ENCODE peak calls at places on chromosomes 2 and 18, in seven cellular contexts. Z, V, M, J, B, L and N are unnamed samples. For H3K9me3, the result is how much of the 10 kb centered on the place peaks cover.

GRCh38 chr18:13451208-13451530 is 232.6 kb downstream of the LDLRAD4 start:
- DNase-seq in Z (no peak), V (no peak), M (no peak), J (no peak), B (no peak), L (no peak), N (no peak)

GRCh38 chr2:189613077-189613636 is 32.6 kb upstream of the SLC40A1 start:
- DNase-seq in Z (no peak), V (peak), M (peak), J (no peak), B (no peak), L (no peak), N (no peak)

GRCh38 chr2:171431677-171432167 is 2.1 kb downstream of the METTL8 start:
- DNase-seq in Z (no peak), V (no peak), M (no peak), J (no peak), B (no peak), L (no peak), N (no peak)

GRCh38 chr2:101119431-101119830 is 31.8 kb downstream of the TBC1D8 start:
- DNase-seq in Z (peak), V (no peak), M (peak), J (peak), B (no peak), L (no peak), N (no peak)

GRCh38 chr2:97834610-97835009 is 121.2 kb downstream of the ZAP70 start:
- DNase-seq in Z (no peak), V (no peak), M (no peak), J (no peak), B (no peak), L (no peak), N (no peak)

GRCh38 chr2:128727914-128728313 is 409.2 kb upstream of the HS6ST1 start:
- DNase-seq in Z (no peak), V (peak), M (no peak), J (no peak), B (no peak), L (no peak), N (no peak)

GRCh38 chr2:85273732-85274731 is 53.8 kb downstream of the TGOLN2 start:
- DNase-seq in Z (no peak), V (peak), M (peak), J (no peak), B (no peak), L (peak), N (no peak)

GRCh38 chr2:178241852-178242551 is 47.7 kb downstream of the OSBPL6 start:
- DNase-seq in Z (no peak), V (peak), M (peak), J (peak), B (no peak), L (peak), N (no peak)

GRCh38 chr18:9890957-9891356 is 5.2 kb downstream of the TXNDC2 start:
- DNase-seq in Z (no peak), V (no peak), M (no peak), J (no peak), B (no peak), L (no peak), N (no peak)

GRCh38 chr2:9712263-9712662 is 81.5 kb upstream of the YWHAQ start:
- DNase-seq in Z (no peak), V (no peak), M (no peak), J (no peak), B (no peak), L (no peak), N (no peak)

GRCh38 chr2:46695283-46695682 is 215.9 kb downstream of the TMEM247 start:
- DNase-seq in Z (no peak), V (no peak), M (no peak), J (no peak), B (peak), L (peak), N (no peak)

GRCh38 chr2:96320326-96321229 is 4.5 kb upstream of the ITPRIPL1 start:
- DNase-seq in Z (no peak), V (no peak), M (no peak), J (no peak), B (no peak), L (no peak), N (no peak)

GRCh38 chr2:17270894-17271293 is 247.3 kb downstream of the RAD51AP2 start:
- DNase-seq in Z (no peak), V (no peak), M (no peak), J (no peak), B (no peak), L (no peak), N (no peak)

GRCh38 chr2:26366957-26367356 is 20.4 kb upstream of the ADGRF3 start:
- DNase-seq in Z (no peak), V (no peak), M (no peak), J (no peak), B (no peak), L (no peak), N (no peak)
- H3K9me3 ChIP-seq in Z (under half), V (under half), M (under half), J (under half), B (under half), L (under half), N (under half)

GRCh38 chr18:62739911-62740310 is 24.6 kb downstream of the PHLPP1 start:
- DNase-seq in Z (no peak), V (no peak), M (no peak), J (no peak), B (no peak), L (no peak), N (no peak)

GRCh38 chr18:62738638-62739037 is 23.3 kb downstream of the PHLPP1 start:
- DNase-seq in Z (no peak), V (no peak), M (no peak), J (no peak), B (no peak), L (no peak), N (no peak)

GRCh38 chr18:62735387-62735786 is 20.0 kb downstream of the PHLPP1 start:
- DNase-seq in Z (no peak), V (no peak), M (no peak), J (no peak), B (no peak), L (no peak), N (no peak)

GRCh38 chr18:62736077-62736476 is 20.7 kb downstream of the PHLPP1 start:
- DNase-seq in Z (no peak), V (no peak), M (no peak), J (no peak), B (no peak), L (no peak), N (no peak)

GRCh38 chr18:62737474-62737873 is 22.1 kb downstream of the PHLPP1 start:
- DNase-seq in Z (no peak), V (no peak), M (no peak), J (no peak), B (no peak), L (no peak), N (no peak)
- H3K9me3 ChIP-seq in Z (under half), V (under half), M (under half), J (under half), B (under half), L (under half), N (under half)

GRCh38 chr2:159725713-159726112 is 13.4 kb downstream of the MARCHF7 start:
- DNase-seq in Z (no peak), V (no peak), M (no peak), J (no peak), B (no peak), L (no peak), N (no peak)
- H3K9me3 ChIP-seq in Z (under half), V (under half), M (under half), J (under half), B (under half), L (under half), N (under half)

DNA sequence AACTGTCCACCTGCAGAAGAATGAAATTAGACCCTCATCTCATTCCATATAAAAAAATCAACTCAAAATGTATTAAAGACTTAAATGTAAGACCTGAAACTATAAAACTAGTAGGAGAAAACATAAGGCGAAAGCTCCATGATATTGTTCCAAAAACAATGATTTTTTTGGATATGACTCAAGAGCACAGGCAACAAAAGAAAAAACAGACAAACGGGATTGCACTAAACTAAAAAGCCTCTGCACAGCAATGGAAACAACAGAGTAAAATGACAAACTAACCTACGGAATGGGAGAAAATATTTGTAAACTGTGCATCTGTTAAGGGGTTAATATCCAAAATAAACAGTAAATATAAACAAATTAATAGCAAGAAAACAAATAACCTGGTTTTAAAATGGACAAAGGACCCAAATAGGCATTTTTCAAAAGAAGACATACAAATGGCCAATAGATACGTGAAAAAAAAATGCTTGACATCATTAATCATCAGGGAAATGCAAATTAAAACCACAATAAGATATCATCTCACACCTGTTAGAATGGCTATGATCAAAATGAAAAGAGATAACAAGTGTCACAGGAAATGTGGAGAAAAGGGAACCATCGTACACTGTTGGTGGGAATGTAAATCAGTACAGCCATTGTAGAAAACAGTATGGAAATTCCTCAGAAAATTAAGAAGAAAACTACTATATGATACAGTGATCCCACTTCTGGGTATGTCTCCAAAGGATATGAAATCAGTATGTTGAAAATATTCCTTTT is 26.6 kb downstream of the LRRFIP1 start:
- DNase-seq in Z (no peak), V (no peak), M (no peak), J (no peak), B (no peak), L (no peak), N (no peak)
- H3K9me3 ChIP-seq in Z (under half), V (under half), M (under half), J (under half), B (under half), L (under half), N (under half)

GRCh38 chr2:6846540-6846939 is 19.2 kb downstream of the CMPK2 start:
- DNase-seq in Z (no peak), V (no peak), M (no peak), J (no peak), B (no peak), L (no peak), N (no peak)
- H3K9me3 ChIP-seq in Z (under half), V (under half), M (under half), J (under half), B (half or more), L (half or more), N (under half)

GRCh38 chr2:63520793-63521192 is 67.5 kb downstream of the WDPCP start:
- DNase-seq in Z (no peak), V (no peak), M (no peak), J (no peak), B (no peak), L (no peak), N (no peak)
- H3K9me3 ChIP-seq in Z (under half), V (under half), M (under half), J (under half), B (under half), L (under half), N (under half)

GRCh38 chr2:89818873-89819272 is 1127.4 kb downstream of the RPIA start:
- DNase-seq in Z (no peak), V (no peak), M (no peak), J (no peak), B (no peak), L (no peak), N (no peak)
- H3K9me3 ChIP-seq in Z (under half), V (half or more), M (half or more), J (under half), B (half or more), L (half or more), N (under half)